ENCODE peak calls at places on chromosomes 1 and 21, in five cellular contexts. D, U, F, V and P are unnamed samples.

GRCh38 chr1:112322983-112323678 is 72.9 kb upstream of the CTTNBP2NL start:
- DNase-seq in D (no peak), U (no peak), F (no peak), V (no peak), P (no peak)

GRCh38 chr1:109642610-109643009 is 13.3 kb upstream of the GSTM4 start:
- DNase-seq in D (no peak), U (no peak), F (no peak), V (no peak), P (no peak)

GRCh38 chr1:118258975-118259374 is 73.9 kb upstream of the SPAG17 start:
- DNase-seq in D (no peak), U (no peak), F (no peak), V (no peak), P (no peak)

GRCh38 chr1:170085089-170085488 is 10.6 kb upstream of the KIFAP3 start:
- DNase-seq in D (no peak), U (no peak), F (no peak), V (no peak), P (no peak)

GRCh38 chr1:246760426-246761347 is 36.5 kb downstream of the SCCPDH start:
- DNase-seq in D (no peak), U (no peak), F (no peak), V (no peak), P (no peak)

GRCh38 chr1:211687462-211688215 is 12.2 kb upstream of the NEK2 start:
- DNase-seq in D (no peak), U (no peak), F (no peak), V (no peak), P (no peak)

GRCh38 chr1:201409440-201409839 is 10.3 kb upstream of the LAD1 start:
- DNase-seq in D (no peak), U (no peak), F (no peak), V (no peak), P (no peak)

GRCh38 chr1:6587261-6588005 is 7.6 kb downstream of the ZBTB48 start:
- DNase-seq in D (peak), U (no peak), F (no peak), V (peak), P (peak)

GRCh38 chr1:19485362-19486187 is at the start of gene CAPZB:
- DNase-seq in D (peak), U (peak), F (peak), V (peak), P (peak)

GRCh38 chr21:32256873-32257620 is 21.8 kb downstream of the MIS18A start:
- DNase-seq in D (no peak), U (no peak), F (peak), V (peak), P (peak)

GRCh38 chr1:52676249-52676903 is 21.8 kb downstream of the COA7 start:
- DNase-seq in D (no peak), U (no peak), F (no peak), V (peak), P (peak)
- H3K27ac ChIP-seq in D (no peak), U (no peak), F (no peak), V (peak), P (no peak)

GRCh38 chr1:119674835-119675289 is 26.8 kb upstream of the ZNF697 start:
- DNase-seq in D (no peak), U (no peak), F (peak), V (no peak), P (no peak)
- H3K4me3 ChIP-seq in D (no peak), U (no peak), F (no peak), V (peak), P (no peak)

DNA sequence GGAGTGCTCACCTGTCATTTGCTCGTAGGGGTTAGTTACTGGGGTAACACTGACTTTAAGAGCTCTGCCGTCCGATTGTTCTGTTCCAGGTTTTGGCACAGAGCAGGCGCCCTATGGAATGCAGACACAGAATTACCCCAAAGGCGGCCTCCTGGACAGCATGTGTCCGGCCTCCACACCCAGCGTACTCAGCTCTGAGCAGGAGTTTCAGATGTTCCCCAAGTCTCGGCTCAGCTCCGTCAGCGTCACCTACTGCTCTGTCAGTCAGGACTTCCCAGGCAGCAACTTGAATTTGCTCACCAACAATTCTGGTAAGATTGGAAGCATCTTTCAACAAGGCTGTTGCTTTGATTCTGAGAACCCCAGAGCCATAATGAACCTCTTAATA is 12.6 kb downstream of the ETS2 start:
- DNase-seq in D (no peak), U (no peak), F (no peak), V (no peak), P (no peak)
- H3K27ac ChIP-seq in D (no peak), U (no peak), F (no peak), V (no peak), P (no peak)

DNA sequence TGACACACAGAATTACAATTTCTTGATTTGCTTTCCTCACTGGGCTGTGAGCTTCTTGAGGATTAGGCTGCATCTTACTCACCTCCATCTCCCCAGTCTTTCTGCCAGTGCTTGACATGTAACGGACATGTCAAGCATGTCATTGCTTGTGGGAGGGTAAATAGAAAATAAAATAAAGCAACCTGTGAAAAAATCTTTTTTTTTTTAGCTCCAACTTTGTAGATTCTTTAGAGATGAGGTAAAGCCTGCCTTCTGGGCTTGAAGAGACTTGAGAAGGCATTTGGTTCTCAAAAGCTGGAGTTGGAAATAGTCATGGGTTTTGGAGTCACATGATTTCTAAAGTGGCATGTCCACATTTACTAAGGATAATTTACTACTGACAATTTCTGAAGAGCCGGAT is 158.1 kb downstream of the PLXNA2 start:
- DNase-seq in D (no peak), U (no peak), F (no peak), V (no peak), P (no peak)
- H3K4me3 ChIP-seq in D (peak), U (no peak), F (no peak), V (peak), P (no peak)

GRCh38 chr1:10718083-10718415 is 78.4 kb downstream of the CASZ1 start:
- DNase-seq in D (no peak), U (no peak), F (no peak), V (no peak), P (no peak)
- H3K27ac ChIP-seq in D (no peak), U (no peak), F (peak), V (peak), P (no peak)

DNA sequence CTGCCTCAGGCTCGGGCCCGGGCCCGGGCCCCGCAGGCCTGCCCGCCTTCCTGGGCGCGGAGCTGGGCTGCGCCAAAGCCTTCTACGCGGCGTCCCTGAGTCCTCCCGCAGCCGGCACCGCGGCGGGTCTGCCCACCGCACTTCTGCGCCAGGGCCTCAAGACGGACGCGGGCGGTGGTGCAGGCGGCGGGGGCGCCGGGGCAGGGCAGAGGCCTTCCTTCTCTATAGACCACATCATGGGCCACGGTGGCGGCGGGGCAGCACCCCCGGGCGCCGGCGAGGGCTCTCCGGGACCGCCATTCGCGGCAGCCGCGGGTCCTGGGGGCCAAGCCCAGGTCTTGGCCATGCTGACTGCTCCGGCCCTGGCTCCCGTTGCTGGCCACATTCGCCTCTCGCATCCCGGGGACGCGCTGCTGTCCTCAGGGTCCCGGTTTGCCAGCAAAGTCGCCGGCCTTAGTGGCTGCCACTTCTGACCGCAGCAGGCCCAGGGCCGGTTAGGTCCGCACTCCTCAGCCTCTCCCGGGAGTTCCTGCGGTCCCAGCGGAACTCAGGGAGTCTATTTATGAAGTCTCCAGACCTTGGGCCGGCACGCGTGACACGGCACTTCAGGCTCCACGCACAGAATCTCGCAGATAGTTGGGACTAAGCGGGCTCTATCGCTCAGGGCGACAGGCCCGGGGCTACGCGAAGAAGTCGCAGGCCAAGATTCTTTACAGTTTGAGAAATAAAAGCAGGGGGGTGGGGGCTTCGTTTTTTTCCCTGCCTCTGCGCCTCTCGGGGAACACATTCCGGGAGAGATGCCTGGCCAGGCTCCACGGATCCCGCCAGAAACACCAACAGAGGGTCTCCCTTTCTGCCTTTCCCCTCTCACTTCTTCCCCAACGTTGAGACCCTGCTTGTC is 1.6 kb downstream of the FOXD2 start:
- DNase-seq in D (no peak), U (peak), F (no peak), V (no peak), P (no peak)
- H3K4me3 ChIP-seq in D (no peak), U (no peak), F (no peak), V (peak), P (no peak)

GRCh38 chr1:56411021-56411420 is 168.3 kb downstream of the PLPP3 start:
- DNase-seq in D (no peak), U (no peak), F (no peak), V (no peak), P (no peak)
- H3K27ac ChIP-seq in D (no peak), U (no peak), F (peak), V (peak), P (peak)

DNA sequence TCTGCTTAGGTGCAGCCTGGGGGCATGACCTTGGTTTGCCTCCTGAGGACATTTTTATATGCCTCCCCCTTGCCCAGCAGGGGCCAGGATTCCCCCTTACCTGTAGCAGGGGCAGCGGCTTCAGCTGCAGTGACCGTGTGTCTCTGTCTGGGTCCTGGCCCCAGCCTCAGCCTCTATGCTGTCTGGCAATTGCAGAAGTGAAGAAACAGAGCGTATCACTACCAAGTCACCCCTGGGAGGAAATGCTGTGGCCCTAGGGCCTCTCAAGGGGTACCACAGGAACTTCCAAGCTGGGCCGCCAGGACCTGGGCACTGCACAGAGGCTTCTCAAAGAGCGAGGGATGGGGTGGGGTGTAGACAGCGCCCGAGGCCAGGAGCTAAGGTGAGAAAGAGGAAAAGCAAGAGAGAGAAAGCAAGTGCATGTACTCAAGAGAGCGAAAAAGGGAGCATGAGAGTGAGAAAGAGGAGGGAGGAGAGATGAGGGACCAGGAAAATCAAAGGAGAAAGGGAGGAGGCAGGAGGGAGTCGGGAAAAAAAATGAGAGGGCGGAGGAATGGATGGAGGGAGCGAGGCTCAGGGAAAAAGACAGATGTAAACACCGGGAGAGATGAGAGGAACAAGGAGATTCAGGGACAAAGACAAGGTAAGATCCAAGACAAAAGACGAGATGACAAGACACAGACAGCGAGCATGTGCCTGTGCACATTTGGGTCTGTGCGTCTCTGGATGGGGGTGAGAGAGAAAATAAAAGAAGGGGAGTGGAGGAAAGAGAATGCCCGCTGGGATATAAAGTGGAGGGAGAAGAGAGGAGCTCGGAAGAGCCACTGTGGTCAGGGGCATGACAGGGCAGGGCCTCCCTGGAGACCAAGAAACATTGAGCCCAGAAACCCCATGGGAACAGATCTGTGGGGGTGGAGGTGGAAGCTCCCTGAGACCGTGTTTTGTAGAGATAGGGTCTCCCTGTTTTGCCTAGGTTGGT is at the start of gene PTAFR:
- DNase-seq in D (no peak), U (no peak), F (no peak), V (no peak), P (peak)
- H3K4me3 ChIP-seq in D (no peak), U (no peak), F (no peak), V (peak), P (peak)